ENCODE peak calls at places on chromosomes 13 and 19, in nine cellular contexts. V, N, E, D, M, U, J, O and Z are unnamed samples.

GRCh38 chr13:50919291-50919690 is 9.7 kb downstream of the RNASEH2B start:
- DNase-seq in V (no peak), N (no peak), E (no peak), D (no peak), M (no peak), U (no peak), J (no peak), O (no peak), Z (no peak)

GRCh38 chr13:49093376-49093775 is 117.7 kb downstream of the FNDC3A start:
- DNase-seq in V (no peak), N (no peak), E (no peak), D (no peak), M (no peak), U (no peak), J (no peak), O (no peak), Z (no peak)

GRCh38 chr19:45526143-45526542 is 18.9 kb downstream of the VASP start:
- DNase-seq in V (peak), N (peak), E (peak), D (peak), M (no peak), U (peak), J (peak), O (peak), Z (peak)

GRCh38 chr19:53906211-53907192 is 2.6 kb upstream of the CACNG7 start:
- DNase-seq in V (peak), N (peak), E (peak), D (peak), M (no peak), U (peak), J (peak), O (peak), Z (no peak)

GRCh38 chr19:41327076-41327475 is 17.1 kb downstream of the CCDC97 start:
- DNase-seq in V (no peak), N (no peak), E (no peak), D (no peak), M (no peak), U (no peak), J (no peak), O (no peak), Z (no peak)

GRCh38 chr19:35209646-35210045 is 18.9 kb downstream of the FAM187B start:
- DNase-seq in V (no peak), N (peak), E (no peak), D (no peak), M (no peak), U (no peak), J (no peak), O (no peak), Z (no peak)

GRCh38 chr13:44471686-44472085 is 98.1 kb downstream of the SERP2 start:
- DNase-seq in V (no peak), N (no peak), E (peak), D (no peak), M (no peak), U (no peak), J (peak), O (no peak), Z (peak)

GRCh38 chr19:12834976-12835757 is 788 bp upstream of the RTBDN start:
- DNase-seq in V (peak), N (no peak), E (peak), D (peak), M (no peak), U (peak), J (no peak), O (peak), Z (no peak)

GRCh38 chr19:1651548-1652394 is 644 bp downstream of the TCF3 start:
- DNase-seq in V (no peak), N (peak), E (peak), D (peak), M (no peak), U (peak), J (peak), O (peak), Z (no peak)

GRCh38 chr19:19022380-19022961 is 10.8 kb downstream of the SUGP2 start:
- DNase-seq in V (no peak), N (no peak), E (no peak), D (no peak), M (no peak), U (no peak), J (no peak), O (no peak), Z (no peak)

GRCh38 chr13:30829145-30829544 is 76.9 kb upstream of the MEDAG start:
- DNase-seq in V (no peak), N (no peak), E (peak), D (no peak), M (no peak), U (no peak), J (peak), O (no peak), Z (peak)

GRCh38 chr19:18771328-18772242 is 19.5 kb downstream of the COMP start:
- DNase-seq in V (no peak), N (no peak), E (no peak), D (peak), M (no peak), U (peak), J (no peak), O (peak), Z (no peak)

GRCh38 chr13:110208116-110208515 is 98.8 kb downstream of the COL4A1 start:
- DNase-seq in V (no peak), N (no peak), E (no peak), D (no peak), M (no peak), U (no peak), J (no peak), O (no peak), Z (no peak)

DNA sequence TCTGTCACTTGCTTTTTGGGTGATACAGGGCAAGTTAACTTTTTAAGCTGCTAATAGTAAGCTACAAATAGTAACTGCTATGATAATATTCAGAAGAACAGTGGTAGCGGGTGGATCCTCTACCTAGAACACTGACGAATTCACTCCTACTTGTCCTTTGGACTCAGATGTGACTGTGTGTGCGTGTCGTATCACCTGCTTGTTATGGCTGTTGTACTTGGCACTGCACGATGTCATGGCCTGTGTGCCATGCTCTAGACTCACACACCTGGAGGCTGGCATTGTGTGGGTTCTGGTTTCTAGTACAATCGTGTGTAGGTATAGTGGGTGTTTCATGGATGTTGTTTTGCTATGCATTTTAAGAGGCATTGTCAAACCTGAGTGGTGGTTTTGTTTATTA is 130.8 kb downstream of the ATP8A2 start:
- DNase-seq in V (no peak), N (no peak), E (no peak), D (no peak), M (no peak), U (no peak), J (no peak), O (no peak), Z (no peak)
- TF ChIP-seq CTCF in V (no peak), N (no peak), E (no peak), D (no peak), M (no peak), U (no peak), J (no peak), O (no peak), Z (no peak)

GRCh38 chr19:17419491-17420266 is at the start of gene MVB12A:
- DNase-seq in V (peak), N (peak), E (peak), D (peak), M (peak), U (peak), J (peak), O (peak), Z (peak)

GRCh38 chr19:17419154-17419490 is 725 bp upstream of the MVB12A start:
- DNase-seq in V (no peak), N (no peak), E (no peak), D (no peak), M (no peak), U (no peak), J (no peak), O (no peak), Z (no peak)

GRCh38 chr19:17421942-17422341 is 2.1 kb downstream of the MVB12A start:
- DNase-seq in V (no peak), N (no peak), E (no peak), D (no peak), M (no peak), U (no peak), J (no peak), O (no peak), Z (no peak)

GRCh38 chr19:17418710-17419109 is 1.1 kb upstream of the MVB12A start:
- DNase-seq in V (no peak), N (no peak), E (no peak), D (no peak), M (no peak), U (no peak), J (no peak), O (no peak), Z (no peak)

DNA sequence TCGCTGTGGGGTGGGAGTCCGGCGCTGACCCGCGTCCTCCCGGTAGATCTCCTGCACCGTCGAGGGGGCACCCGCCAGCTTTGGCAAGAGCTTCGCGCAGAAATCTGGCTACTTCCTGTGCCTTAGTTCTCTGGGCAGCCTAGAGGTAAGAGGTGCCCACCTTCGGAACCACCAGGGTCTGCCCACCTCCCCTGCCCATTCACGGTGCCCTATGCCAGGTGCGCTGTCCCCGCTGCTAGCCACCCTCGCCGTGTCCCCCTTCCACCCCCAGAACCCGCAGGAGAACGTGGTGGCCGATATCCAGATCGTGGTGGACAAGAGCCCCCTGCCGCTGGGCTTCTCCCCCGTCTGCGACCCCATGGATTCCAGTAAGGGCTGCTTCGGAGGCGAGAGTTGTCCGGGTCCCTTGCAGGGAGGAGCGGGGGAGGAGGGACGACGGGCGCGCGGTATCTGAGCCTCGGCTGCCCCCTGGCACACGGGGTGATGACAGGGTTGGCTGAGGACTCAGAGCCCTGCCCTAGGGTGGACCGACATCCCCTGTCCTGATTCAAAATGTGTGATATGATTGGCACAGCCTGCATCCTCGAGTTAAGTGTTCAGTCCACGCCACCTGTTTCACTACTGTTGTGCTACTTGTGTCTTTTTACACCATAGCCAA is 549 bp downstream of the MVB12A start:
- DNase-seq in V (peak), N (peak), E (no peak), D (peak), M (no peak), U (peak), J (peak), O (peak), Z (no peak)
- TF ChIP-seq CTCF in V (peak), N (no peak), E (no peak), D (peak), M (no peak), U (no peak), J (no peak), O (peak), Z (peak)

DNA sequence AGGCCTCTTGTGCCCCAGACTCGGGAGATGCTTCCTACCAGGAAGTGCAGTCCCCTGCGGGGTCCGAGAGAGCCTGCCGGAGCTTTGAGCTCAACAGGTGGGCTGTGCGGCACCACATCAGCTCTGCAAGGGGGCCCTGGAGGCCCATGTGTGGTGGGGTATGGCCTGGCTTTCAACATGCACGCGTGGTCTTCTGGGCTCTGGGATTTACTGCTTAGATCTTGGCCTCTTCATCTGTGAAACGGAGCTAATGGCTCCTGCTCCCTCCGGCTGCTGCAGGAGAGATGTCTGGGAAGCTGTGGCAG is 18.0 kb downstream of the NDUFB7 start:
- DNase-seq in V (no peak), N (no peak), E (no peak), D (no peak), M (no peak), U (no peak), J (no peak), O (no peak), Z (no peak)
- TF ChIP-seq CTCF in V (no peak), N (no peak), E (no peak), D (no peak), M (no peak), U (no peak), J (no peak), O (no peak), Z (no peak)

DNA sequence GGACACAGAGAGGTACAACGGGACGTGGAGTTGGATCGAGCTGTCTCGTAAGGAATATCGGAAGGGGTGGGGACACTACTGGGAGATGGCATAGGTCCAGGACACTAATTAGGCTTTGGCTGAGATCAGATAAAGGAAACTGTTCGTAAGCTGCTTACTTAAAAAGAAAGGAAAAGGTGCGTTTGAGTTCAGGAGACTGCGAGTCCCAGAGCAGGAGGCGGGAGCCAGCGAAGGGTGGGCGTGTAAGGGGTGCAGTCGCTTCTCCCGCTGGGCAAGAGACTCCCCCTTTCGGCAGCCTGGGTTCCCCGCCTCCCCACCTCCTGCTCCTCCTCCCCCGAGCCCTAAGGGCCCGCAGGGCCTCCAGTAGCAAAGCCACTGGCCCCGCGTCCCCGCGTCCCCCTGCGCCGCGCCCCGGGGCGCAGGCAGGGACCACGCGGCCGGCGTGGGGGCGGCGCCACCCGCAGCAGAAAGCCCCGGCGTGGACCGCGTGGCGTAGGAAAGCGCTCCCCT is 571 bp downstream of the ABCC4 start:
- DNase-seq in V (peak), N (no peak), E (peak), D (peak), M (no peak), U (peak), J (peak), O (peak), Z (peak)
- TF ChIP-seq CTCF in V (no peak), N (no peak), E (no peak), D (peak), M (no peak), U (no peak), J (peak), O (peak), Z (peak)

GRCh38 chr13:36275190-36276002 is 22.2 kb downstream of the CCDC169 start:
- DNase-seq in V (peak), N (peak), E (peak), D (peak), M (no peak), U (no peak), J (peak), O (peak), Z (peak)
- TF ChIP-seq CTCF in V (peak), N (peak), E (peak), D (peak), M (no peak), U (peak), J (peak), O (peak), Z (peak)